ENCODE peak calls at places on chromosomes 1 and 21, in ten cellular contexts. One of them, this sample, is unnamed.

GRCh38 chr1:204348722-204349121 is 11.0 kb downstream of the PLEKHA6 start:
- DNase-seq in HCT116: no peak
- DNase-seq in thyroid gland: peak; percentile 10
- DNase-seq in NCI-H446: no peak
- DNase-seq in T-cell: no peak
- DNase-seq in coronary artery: peak; percentile 82
- DNase-seq in caudate nucleus: no peak
- DNase-seq in neural crest cell: peak; percentile 36
- DNase-seq in bronchial epithelial cell: no peak
- DNase-seq in left ventricle myocardium inferior: peak; percentile 85
- DNase-seq in this sample: peak; percentile 83

GRCh38 chr1:162357681-162358266 is 18.9 kb downstream of the SPATA46 start:
- DNase-seq in left ventricle myocardium inferior: no peak
- DNase-seq in NCI-H446: peak; percentile 8
- DNase-seq in thyroid gland: no peak
- DNase-seq in bronchial epithelial cell: peak; percentile 51
- DNase-seq in caudate nucleus: no peak
- DNase-seq in T-cell: no peak
- DNase-seq in coronary artery: no peak
- DNase-seq in neural crest cell: no peak
- DNase-seq in HCT116: peak; percentile 18
- DNase-seq in this sample: peak; percentile 47

GRCh38 chr1:22347854-22348760 is 103.5 kb upstream of the ZBTB40 start:
- DNase-seq in coronary artery: no peak
- DNase-seq in bronchial epithelial cell: peak; percentile 36
- DNase-seq in left ventricle myocardium inferior: no peak
- DNase-seq in thyroid gland: no peak
- DNase-seq in neural crest cell: no peak
- DNase-seq in HCT116: no peak
- DNase-seq in T-cell: no peak
- DNase-seq in caudate nucleus: no peak
- DNase-seq in NCI-H446: no peak
- DNase-seq in this sample: no peak

GRCh38 chr1:226677121-226678020 is 61.7 kb downstream of the ITPKB start:
- DNase-seq in thyroid gland: peak; percentile 48
- DNase-seq in caudate nucleus: peak; percentile 69
- DNase-seq in bronchial epithelial cell: peak; percentile 54
- DNase-seq in NCI-H446: peak; percentile 80
- DNase-seq in T-cell: peak; percentile 82
- DNase-seq in coronary artery: peak; percentile 87
- DNase-seq in left ventricle myocardium inferior: peak; percentile 83
- DNase-seq in HCT116: no peak
- DNase-seq in neural crest cell: no peak
- DNase-seq in this sample: peak; percentile 91

GRCh38 chr1:22208265-22208972 is 65.5 kb upstream of the WNT4 start:
- DNase-seq in thyroid gland: no peak
- DNase-seq in caudate nucleus: no peak
- DNase-seq in coronary artery: no peak
- DNase-seq in NCI-H446: no peak
- DNase-seq in T-cell: no peak
- DNase-seq in left ventricle myocardium inferior: no peak
- DNase-seq in neural crest cell: peak; percentile 13
- DNase-seq in bronchial epithelial cell: no peak
- DNase-seq in HCT116: no peak
- DNase-seq in this sample: no peak

GRCh38 chr1:18155881-18156385 is 48.3 kb downstream of the IGSF21 start:
- DNase-seq in neural crest cell: no peak
- DNase-seq in left ventricle myocardium inferior: no peak
- DNase-seq in thyroid gland: no peak
- DNase-seq in T-cell: no peak
- DNase-seq in coronary artery: no peak
- DNase-seq in HCT116: no peak
- DNase-seq in caudate nucleus: no peak
- DNase-seq in NCI-H446: no peak
- DNase-seq in bronchial epithelial cell: no peak
- DNase-seq in this sample: no peak

GRCh38 chr1:89954401-89954800 is 40.5 kb upstream of the ZNF326 start:
- DNase-seq in neural crest cell: no peak
- DNase-seq in thyroid gland: no peak
- DNase-seq in NCI-H446: no peak
- DNase-seq in T-cell: no peak
- DNase-seq in left ventricle myocardium inferior: no peak
- DNase-seq in bronchial epithelial cell: no peak
- DNase-seq in coronary artery: no peak
- DNase-seq in HCT116: no peak
- DNase-seq in caudate nucleus: no peak
- DNase-seq in this sample: no peak

GRCh38 chr1:91406773-91407389 is 2.2 kb upstream of the HFM1 start:
- DNase-seq in coronary artery: no peak
- DNase-seq in bronchial epithelial cell: no peak
- DNase-seq in neural crest cell: no peak
- DNase-seq in T-cell: no peak
- DNase-seq in thyroid gland: no peak
- DNase-seq in NCI-H446: no peak
- DNase-seq in HCT116: no peak
- DNase-seq in caudate nucleus: no peak
- DNase-seq in left ventricle myocardium inferior: no peak
- DNase-seq in this sample: no peak

GRCh38 chr21:44083631-44084291 is 23.4 kb upstream of the PWP2 start:
- DNase-seq in left ventricle myocardium inferior: no peak
- DNase-seq in HCT116: no peak
- DNase-seq in coronary artery: peak; percentile 29
- DNase-seq in thyroid gland: peak; percentile 22
- DNase-seq in NCI-H446: no peak
- DNase-seq in neural crest cell: no peak
- DNase-seq in caudate nucleus: no peak
- DNase-seq in T-cell: peak; percentile 75
- DNase-seq in bronchial epithelial cell: peak; percentile 6
- DNase-seq in this sample: peak; percentile 19

GRCh38 chr1:161905269-161905884 is 118.3 kb downstream of the OLFML2B start:
- DNase-seq in thyroid gland: peak; percentile 55
- DNase-seq in coronary artery: no peak
- DNase-seq in NCI-H446: no peak
- DNase-seq in HCT116: peak; percentile 31
- DNase-seq in bronchial epithelial cell: peak; percentile 65
- DNase-seq in T-cell: no peak
- DNase-seq in neural crest cell: no peak
- DNase-seq in caudate nucleus: no peak
- DNase-seq in left ventricle myocardium inferior: no peak
- DNase-seq in this sample: peak; percentile 30

This sample was measured in testis.